ENCODE peak calls at places on chromosome 19, in six cellular contexts. O is fibroblast of gingiva; L is CD8-positive, alpha-beta memory T cell; D is heart right ventricle; H is activated naive CD4-positive, alpha-beta T cell; X is caudate nucleus. M is an unnamed sample.

GRCh38 chr19:45442927-45443461 is 19.3 kb upstream of the ERCC1 start:
- DNase-seq in D (peak), H (peak), L (peak), X (no peak), O (peak), M (peak)

GRCh38 chr19:36160821-36161596 is 8.8 kb upstream of the COX7A1 start:
- DNase-seq in D (no peak), H (no peak), X (no peak), L (no peak), O (no peak), M (no peak)

GRCh38 chr19:920051-920857 is 3.1 kb downstream of the KISS1R start:
- DNase-seq in O (no peak), D (no peak), X (no peak), H (peak), L (peak), M (no peak)

GRCh38 chr19:37954421-37954874 is 47.4 kb downstream of the SIPA1L3 start:
- DNase-seq in X (no peak), D (no peak), H (no peak), L (no peak), O (no peak), M (no peak)

GRCh38 chr19:40080289-40080688 is 10.5 kb downstream of the ZNF780A start:
- DNase-seq in D (no peak), L (no peak), X (no peak), H (no peak), O (no peak), M (no peak)

GRCh38 chr19:45492627-45493470 is 4.0 kb downstream of the RTN2 start:
- DNase-seq in L (no peak), D (peak), X (no peak), O (peak), H (no peak), M (peak)

GRCh38 chr19:33938821-33939220 is 142.2 kb downstream of the KCTD15 start:
- DNase-seq in D (no peak), L (no peak), H (no peak), O (no peak), X (no peak), M (no peak)

GRCh38 chr19:11269408-11269807 is 7.1 kb upstream of the DOCK6 start:
- DNase-seq in H (no peak), L (no peak), X (no peak), O (peak), D (no peak), M (no peak)

GRCh38 chr19:49415102-49415809 is 8.0 kb downstream of the PTH2 start:
- DNase-seq in X (no peak), H (no peak), O (peak), D (no peak), L (no peak), M (no peak)

GRCh38 chr19:55467236-55468053 is 2.9 kb upstream of the C19orf85 start:
- DNase-seq in D (peak), O (peak), X (no peak), H (peak), L (peak), M (peak)

GRCh38 chr19:43711751-43712355 is 4.0 kb upstream of the IRGC start:
- DNase-seq in L (no peak), X (no peak), D (no peak), O (no peak), H (no peak), M (no peak)

GRCh38 chr19:5036733-5037681 is 68.1 kb downstream of the KDM4B start:
- DNase-seq in H (no peak), L (no peak), D (peak), X (no peak), O (peak), M (peak)

GRCh38 chr19:32599736-32600157 is 18.8 kb downstream of the PDCD5 start:
- DNase-seq in O (peak), H (peak), D (peak), X (no peak), L (peak), M (no peak)

GRCh38 chr19:8451377-8451776 is 6.6 kb downstream of the HNRNPM start:
- DNase-seq in H (no peak), X (no peak), D (no peak), O (no peak), L (no peak), M (no peak)

GRCh38 chr19:8342684-8343482 is at the start of gene KANK3:
- DNase-seq in X (peak), D (peak), O (peak), L (peak), H (peak), M (peak)

GRCh38 chr19:35509861-35510625 is 3.4 kb downstream of the DMKN start:
- DNase-seq in L (peak), X (no peak), H (peak), D (peak), O (no peak), M (peak)

GRCh38 chr19:3837332-3837731 is 31.5 kb downstream of the ZFR2 start:
- DNase-seq in H (no peak), D (no peak), X (no peak), L (no peak), O (no peak), M (no peak)

GRCh38 chr19:48859711-48860572 is 8.5 kb downstream of the PLEKHA4 start:
- DNase-seq in O (no peak), H (no peak), L (no peak), D (no peak), X (no peak), M (no peak)

M was measured in left ventricle myocardium superior.